ENCODE peak calls at places on chromosomes 3 and 15, in four cellular contexts. One of them, this sample, is unnamed.

GRCh38 chr15:45616901-45617323 is 17.9 kb upstream of the SQOR start:
- DNase-seq in HFF-Myc: no peak
- DNase-seq in Peyer's patch: no peak
- DNase-seq in keratinocyte: no peak
- DNase-seq in this sample: no peak

GRCh38 chr15:75356006-75356405 is 9.2 kb downstream of the NEIL1 start:
- DNase-seq in HFF-Myc: no peak
- DNase-seq in Peyer's patch: no peak
- DNase-seq in keratinocyte: no peak
- DNase-seq in this sample: no peak

GRCh38 chr3:149115114-149115513 is 14.3 kb upstream of the HPS3 start:
- DNase-seq in HFF-Myc: no peak
- DNase-seq in Peyer's patch: no peak
- DNase-seq in keratinocyte: no peak
- DNase-seq in this sample: no peak

GRCh38 chr3:169345662-169346331 is 317.7 kb downstream of the MECOM start:
- DNase-seq in HFF-Myc: no peak
- DNase-seq in Peyer's patch: no peak
- DNase-seq in keratinocyte: no peak
- DNase-seq in this sample: no peak

GRCh38 chr15:40902605-40903561 is 8.6 kb downstream of the VPS18 start:
- DNase-seq in HFF-Myc: no peak
- DNase-seq in Peyer's patch: no peak
- DNase-seq in keratinocyte: no peak
- DNase-seq in this sample: peak

GRCh38 chr15:26082069-26082832 is 219.1 kb upstream of the ATP10A start:
- DNase-seq in HFF-Myc: peak
- DNase-seq in Peyer's patch: peak
- DNase-seq in keratinocyte: peak
- DNase-seq in this sample: peak

GRCh38 chr3:53023072-53023823 is 22.6 kb downstream of the SFMBT1 start:
- DNase-seq in HFF-Myc: no peak
- DNase-seq in Peyer's patch: no peak
- DNase-seq in keratinocyte: no peak
- DNase-seq in this sample: no peak

GRCh38 chr3:106699093-106699492 is 678.1 kb upstream of the CCDC54 start:
- DNase-seq in HFF-Myc: no peak
- DNase-seq in Peyer's patch: no peak
- DNase-seq in keratinocyte: no peak
- DNase-seq in this sample: no peak

GRCh38 chr15:48385431-48385830 is 54.2 kb downstream of the DUT start:
- DNase-seq in HFF-Myc: peak
- DNase-seq in Peyer's patch: no peak
- DNase-seq in keratinocyte: no peak
- DNase-seq in this sample: no peak

GRCh38 chr15:82014989-82015388 is 30.8 kb downstream of the MEX3B start:
- DNase-seq in HFF-Myc: no peak
- DNase-seq in Peyer's patch: no peak
- DNase-seq in keratinocyte: no peak
- DNase-seq in this sample: no peak

GRCh38 chr3:47711596-47711995 is 70.1 kb downstream of the SMARCC1 start:
- DNase-seq in HFF-Myc: no peak
- DNase-seq in Peyer's patch: no peak
- DNase-seq in keratinocyte: no peak
- DNase-seq in this sample: no peak

GRCh38 chr3:191397771-191398170 is 63.2 kb upstream of the PYDC2 start:
- DNase-seq in HFF-Myc: no peak
- DNase-seq in Peyer's patch: no peak
- DNase-seq in keratinocyte: no peak
- DNase-seq in this sample: no peak

GRCh38 chr3:8416965-8417364 is 84.7 kb upstream of the LMCD1 start:
- DNase-seq in HFF-Myc: no peak
- DNase-seq in Peyer's patch: peak
- DNase-seq in keratinocyte: no peak
- DNase-seq in this sample: no peak

GRCh38 chr3:105435277-105435676 is 68.6 kb downstream of the ALCAM start:
- DNase-seq in HFF-Myc: no peak
- DNase-seq in Peyer's patch: no peak
- DNase-seq in keratinocyte: no peak
- DNase-seq in this sample: no peak
- TF ChIP-seq CTCF in HFF-Myc: no peak
- TF ChIP-seq CTCF in Peyer's patch: no peak
- TF ChIP-seq CTCF in keratinocyte: no peak
- TF ChIP-seq CTCF in this sample: no peak

GRCh38 chr3:151660890-151661289 is 72.8 kb upstream of the AADACL2 start:
- DNase-seq in HFF-Myc: no peak
- DNase-seq in Peyer's patch: no peak
- DNase-seq in keratinocyte: no peak
- DNase-seq in this sample: no peak
- TF ChIP-seq CTCF in HFF-Myc: no peak
- TF ChIP-seq CTCF in Peyer's patch: no peak
- TF ChIP-seq CTCF in keratinocyte: no peak
- TF ChIP-seq CTCF in this sample: no peak

GRCh38 chr3:15460891-15461524 is 33.6 kb downstream of the EAF1 start:
- DNase-seq in HFF-Myc: no peak
- DNase-seq in Peyer's patch: no peak
- DNase-seq in keratinocyte: no peak
- DNase-seq in this sample: no peak
- TF ChIP-seq CTCF in HFF-Myc: no peak
- TF ChIP-seq CTCF in Peyer's patch: no peak
- TF ChIP-seq CTCF in keratinocyte: no peak
- TF ChIP-seq CTCF in this sample: no peak

DNA sequence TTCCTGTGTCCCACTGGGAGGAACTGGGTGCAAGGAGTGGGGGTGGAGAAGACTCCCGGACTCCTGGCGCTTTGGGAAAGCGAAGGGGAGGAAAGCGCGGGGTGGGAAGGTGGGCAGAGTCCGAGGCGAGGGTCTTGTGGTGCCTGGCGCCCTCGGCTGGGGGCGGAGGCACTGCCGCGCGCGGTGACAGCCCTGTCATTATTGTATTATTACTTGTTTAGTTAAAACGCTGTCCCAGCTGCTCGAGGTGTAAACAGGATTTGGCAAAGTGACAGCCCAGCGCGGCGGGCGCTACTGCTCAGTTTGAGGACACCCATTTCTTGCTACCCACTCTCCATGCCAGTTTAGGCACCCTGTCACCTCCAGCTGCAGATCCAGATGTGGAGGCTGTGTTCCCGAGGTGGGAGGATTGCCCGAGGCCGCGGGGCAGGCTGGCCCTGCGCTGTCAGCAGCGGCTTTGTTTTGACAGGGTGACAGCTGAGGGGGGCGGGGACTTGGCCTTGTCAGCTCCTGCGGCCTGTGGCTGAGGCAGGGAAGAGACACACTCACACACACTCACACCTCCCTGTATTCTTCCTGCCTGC is 1.0 kb downstream of the KAT2B start:
- DNase-seq in HFF-Myc: no peak
- DNase-seq in Peyer's patch: peak
- DNase-seq in keratinocyte: no peak
- DNase-seq in this sample: peak
- TF ChIP-seq CTCF in HFF-Myc: no peak
- TF ChIP-seq CTCF in Peyer's patch: no peak
- TF ChIP-seq CTCF in keratinocyte: no peak
- TF ChIP-seq CTCF in this sample: no peak

GRCh38 chr3:173635826-173636225 is 238.3 kb downstream of the NLGN1 start:
- DNase-seq in HFF-Myc: no peak
- DNase-seq in Peyer's patch: no peak
- DNase-seq in keratinocyte: no peak
- DNase-seq in this sample: no peak
- TF ChIP-seq CTCF in HFF-Myc: no peak
- TF ChIP-seq CTCF in Peyer's patch: no peak
- TF ChIP-seq CTCF in keratinocyte: no peak
- TF ChIP-seq CTCF in this sample: no peak

DNA sequence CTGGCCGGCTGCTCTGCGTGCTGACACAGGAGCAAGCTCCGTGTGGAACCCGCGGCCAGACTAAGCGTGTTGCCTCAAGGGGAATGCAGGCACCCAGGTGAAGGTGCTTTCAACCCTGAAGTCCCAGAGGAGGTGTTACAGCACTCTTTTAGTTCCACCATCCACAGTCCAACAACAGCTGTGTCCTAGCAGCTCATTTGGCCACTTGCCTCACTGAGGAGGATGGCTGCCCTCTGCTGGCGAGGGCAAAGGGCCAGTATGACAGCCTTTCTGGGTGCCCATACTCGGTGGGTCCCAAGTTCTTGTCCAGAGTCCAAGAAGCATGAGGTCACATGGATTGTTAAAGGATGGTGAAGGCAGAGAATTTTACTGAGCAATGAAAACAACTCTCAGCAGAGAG is 87.8 kb downstream of the C3orf85 start:
- DNase-seq in HFF-Myc: no peak
- DNase-seq in Peyer's patch: peak
- DNase-seq in keratinocyte: no peak
- DNase-seq in this sample: no peak
- TF ChIP-seq CTCF in HFF-Myc: no peak
- TF ChIP-seq CTCF in Peyer's patch: peak
- TF ChIP-seq CTCF in keratinocyte: no peak
- TF ChIP-seq CTCF in this sample: no peak

GRCh38 chr3:123445702-123446101 is 3.2 kb downstream of the ADCY5 start:
- DNase-seq in HFF-Myc: no peak
- DNase-seq in Peyer's patch: no peak
- DNase-seq in keratinocyte: no peak
- DNase-seq in this sample: no peak

GRCh38 chr3:123442908-123443307 is 6.0 kb downstream of the ADCY5 start:
- DNase-seq in HFF-Myc: no peak
- DNase-seq in Peyer's patch: no peak
- DNase-seq in keratinocyte: no peak
- DNase-seq in this sample: no peak

GRCh38 chr3:123446210-123446609 is 2.7 kb downstream of the ADCY5 start:
- DNase-seq in HFF-Myc: no peak
- DNase-seq in Peyer's patch: no peak
- DNase-seq in keratinocyte: no peak
- DNase-seq in this sample: no peak

GRCh38 chr3:123444023-123444422 is 4.9 kb downstream of the ADCY5 start:
- DNase-seq in HFF-Myc: peak
- DNase-seq in Peyer's patch: no peak
- DNase-seq in keratinocyte: no peak
- DNase-seq in this sample: no peak

DNA sequence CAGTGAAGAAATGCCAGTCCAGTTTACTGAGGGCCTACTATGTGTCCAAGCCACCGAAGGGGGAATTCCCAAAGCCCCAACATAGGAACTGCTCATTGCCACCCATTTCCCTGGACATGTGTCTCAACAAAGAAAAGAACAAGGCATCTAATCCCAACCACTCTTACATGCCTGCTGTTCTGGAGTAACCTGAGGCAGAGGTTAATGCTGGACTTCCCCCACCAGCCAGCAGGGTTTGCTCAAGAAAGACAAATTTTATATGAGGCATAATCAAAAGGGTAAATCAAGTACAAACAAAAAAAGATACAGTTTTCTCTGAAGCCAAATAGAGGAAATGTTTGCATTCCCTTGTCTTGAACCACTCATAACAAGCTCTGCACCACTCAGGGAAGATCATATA is 4.1 kb downstream of the ADCY5 start:
- DNase-seq in HFF-Myc: no peak
- DNase-seq in Peyer's patch: no peak
- DNase-seq in keratinocyte: no peak
- DNase-seq in this sample: no peak
- TF ChIP-seq CTCF in HFF-Myc: no peak
- TF ChIP-seq CTCF in Peyer's patch: no peak
- TF ChIP-seq CTCF in keratinocyte: no peak
- TF ChIP-seq CTCF in this sample: no peak